ENCODE peak calls at places on chromosome 22, in five cellular contexts. One of them, this sample, is unnamed.

GRCh38 chr22:37336474-37337028 is 54.2 kb downstream of the CYTH4 start:
- DNase-seq in choroid plexus epithelial cell: no peak
- DNase-seq in tibial artery: no peak
- DNase-seq in fibroblast of lung: no peak
- DNase-seq in AG04450: no peak
- DNase-seq in this sample: no peak

GRCh38 chr22:22884010-22884887 is 3.4 kb upstream of the IGLL5 start:
- DNase-seq in choroid plexus epithelial cell: peak
- DNase-seq in tibial artery: peak
- DNase-seq in fibroblast of lung: peak
- DNase-seq in AG04450: no peak
- DNase-seq in this sample: peak

GRCh38 chr22:26357281-26357680 is 71.8 kb upstream of the ASPHD2 start:
- DNase-seq in choroid plexus epithelial cell: no peak
- DNase-seq in tibial artery: no peak
- DNase-seq in fibroblast of lung: no peak
- DNase-seq in AG04450: no peak
- DNase-seq in this sample: no peak

GRCh38 chr22:16801088-16801487 is 24.1 kb downstream of the XKR3 start:
- DNase-seq in choroid plexus epithelial cell: no peak
- DNase-seq in tibial artery: no peak
- DNase-seq in fibroblast of lung: no peak
- DNase-seq in AG04450: no peak
- DNase-seq in this sample: no peak

GRCh38 chr22:50612715-50613221 is 12.2 kb downstream of the MAPK8IP2 start:
- DNase-seq in choroid plexus epithelial cell: no peak
- DNase-seq in tibial artery: peak
- DNase-seq in fibroblast of lung: no peak
- DNase-seq in AG04450: no peak
- DNase-seq in this sample: no peak

GRCh38 chr22:30804626-30805025 is 110.0 kb downstream of the OSBP2 start:
- DNase-seq in choroid plexus epithelial cell: no peak
- DNase-seq in tibial artery: no peak
- DNase-seq in fibroblast of lung: no peak
- DNase-seq in AG04450: no peak
- DNase-seq in this sample: no peak

GRCh38 chr22:49658902-49659280 is 168.8 kb downstream of the BRD1 start:
- DNase-seq in choroid plexus epithelial cell: no peak
- DNase-seq in tibial artery: peak
- DNase-seq in fibroblast of lung: no peak
- DNase-seq in AG04450: no peak
- DNase-seq in this sample: no peak

GRCh38 chr22:32473388-32473952 is 1.1 kb upstream of the FBXO7 start:
- DNase-seq in choroid plexus epithelial cell: peak
- DNase-seq in tibial artery: no peak
- DNase-seq in fibroblast of lung: peak
- DNase-seq in AG04450: peak
- DNase-seq in this sample: peak

GRCh38 chr22:31230155-31230870 is 18.2 kb downstream of the LIMK2 start:
- DNase-seq in choroid plexus epithelial cell: peak
- DNase-seq in tibial artery: no peak
- DNase-seq in fibroblast of lung: peak
- DNase-seq in AG04450: no peak
- DNase-seq in this sample: peak

GRCh38 chr22:37019309-37020191 is at the start of the genes MPST and TST:
- DNase-seq in choroid plexus epithelial cell: peak
- DNase-seq in tibial artery: peak
- DNase-seq in fibroblast of lung: peak
- DNase-seq in AG04450: no peak
- DNase-seq in this sample: peak

GRCh38 chr22:35835267-35835997 is 117.8 kb downstream of the APOL5 start:
- DNase-seq in choroid plexus epithelial cell: peak
- DNase-seq in tibial artery: no peak
- DNase-seq in fibroblast of lung: no peak
- DNase-seq in AG04450: no peak
- DNase-seq in this sample: peak

GRCh38 chr22:23282986-23283385 is 102.7 kb downstream of the BCR start:
- DNase-seq in choroid plexus epithelial cell: no peak
- DNase-seq in tibial artery: no peak
- DNase-seq in fibroblast of lung: no peak
- DNase-seq in AG04450: no peak
- DNase-seq in this sample: no peak

GRCh38 chr22:17559188-17559587 is 4.1 kb upstream of the SLC25A18 start:
- DNase-seq in choroid plexus epithelial cell: no peak
- DNase-seq in tibial artery: no peak
- DNase-seq in fibroblast of lung: no peak
- DNase-seq in AG04450: no peak
- DNase-seq in this sample: no peak

GRCh38 chr22:49885281-49885680 is 31.6 kb downstream of the ZBED4 start:
- DNase-seq in choroid plexus epithelial cell: no peak
- DNase-seq in tibial artery: no peak
- DNase-seq in fibroblast of lung: no peak
- DNase-seq in AG04450: no peak
- DNase-seq in this sample: no peak

GRCh38 chr22:31947296-31947695 is 3.0 kb downstream of the YWHAH start:
- DNase-seq in choroid plexus epithelial cell: peak
- DNase-seq in tibial artery: no peak
- DNase-seq in fibroblast of lung: no peak
- DNase-seq in AG04450: no peak
- DNase-seq in this sample: peak

DNA sequence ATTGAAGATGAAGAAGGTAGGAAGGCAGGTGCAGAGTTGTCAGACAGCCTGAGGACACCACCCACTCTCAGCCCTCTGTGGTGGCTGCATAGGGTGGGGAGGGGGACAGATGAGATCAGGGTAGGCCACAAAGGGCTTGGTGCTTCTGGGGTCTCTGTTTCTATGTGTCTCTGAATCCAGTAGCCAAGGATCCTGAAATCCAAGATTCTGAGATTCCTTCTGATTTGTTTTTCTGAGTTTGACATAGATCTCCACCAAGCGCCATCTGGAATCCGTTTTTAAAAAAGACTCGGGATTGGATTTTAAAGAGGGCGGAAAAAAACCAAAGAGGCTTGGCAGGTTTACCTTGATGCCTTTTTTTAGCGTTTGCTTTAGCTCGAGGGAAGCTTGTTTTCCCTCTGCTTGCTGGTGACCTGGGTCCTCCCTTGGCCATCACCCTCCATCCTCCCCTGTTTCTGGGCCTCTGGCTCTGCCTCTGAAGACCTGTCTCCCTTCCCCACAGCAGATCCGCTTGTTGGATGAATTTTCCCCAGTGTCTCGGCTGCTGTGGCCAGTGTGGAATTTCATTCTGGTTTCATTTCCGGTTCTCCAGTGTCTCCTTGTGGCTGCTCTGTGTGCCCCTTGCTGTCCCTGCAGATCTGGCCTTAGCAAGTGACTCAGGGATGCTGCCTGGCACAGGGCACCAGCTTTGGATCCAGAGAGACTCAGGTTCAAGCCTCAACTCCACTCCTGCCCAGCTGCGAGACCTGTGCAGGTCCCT is 15.0 kb downstream of the SYNGR1 start:
- DNase-seq in choroid plexus epithelial cell: no peak
- DNase-seq in tibial artery: no peak
- DNase-seq in fibroblast of lung: peak
- DNase-seq in AG04450: no peak
- DNase-seq in this sample: no peak
- TF ChIP-seq CTCF in choroid plexus epithelial cell: no peak
- TF ChIP-seq CTCF in tibial artery: no peak
- TF ChIP-seq CTCF in fibroblast of lung: peak
- TF ChIP-seq CTCF in AG04450: no peak
- TF ChIP-seq CTCF in this sample: no peak

GRCh38 chr22:20024225-20025087 is 3.5 kb downstream of the TANGO2 start:
- DNase-seq in choroid plexus epithelial cell: no peak
- DNase-seq in tibial artery: peak
- DNase-seq in fibroblast of lung: no peak
- DNase-seq in AG04450: no peak
- DNase-seq in this sample: no peak

GRCh38 chr22:20020533-20021195 is at the start of gene TANGO2:
- DNase-seq in choroid plexus epithelial cell: peak
- DNase-seq in tibial artery: peak
- DNase-seq in fibroblast of lung: peak
- DNase-seq in AG04450: peak
- DNase-seq in this sample: peak

GRCh38 chr22:20021196-20022181 is 579 bp downstream of the TANGO2 start:
- DNase-seq in choroid plexus epithelial cell: no peak
- DNase-seq in tibial artery: peak
- DNase-seq in fibroblast of lung: peak
- DNase-seq in AG04450: no peak
- DNase-seq in this sample: peak

GRCh38 chr22:20023214-20023613 is 2.3 kb downstream of the TANGO2 start:
- DNase-seq in choroid plexus epithelial cell: no peak
- DNase-seq in tibial artery: no peak
- DNase-seq in fibroblast of lung: no peak
- DNase-seq in AG04450: no peak
- DNase-seq in this sample: no peak

DNA sequence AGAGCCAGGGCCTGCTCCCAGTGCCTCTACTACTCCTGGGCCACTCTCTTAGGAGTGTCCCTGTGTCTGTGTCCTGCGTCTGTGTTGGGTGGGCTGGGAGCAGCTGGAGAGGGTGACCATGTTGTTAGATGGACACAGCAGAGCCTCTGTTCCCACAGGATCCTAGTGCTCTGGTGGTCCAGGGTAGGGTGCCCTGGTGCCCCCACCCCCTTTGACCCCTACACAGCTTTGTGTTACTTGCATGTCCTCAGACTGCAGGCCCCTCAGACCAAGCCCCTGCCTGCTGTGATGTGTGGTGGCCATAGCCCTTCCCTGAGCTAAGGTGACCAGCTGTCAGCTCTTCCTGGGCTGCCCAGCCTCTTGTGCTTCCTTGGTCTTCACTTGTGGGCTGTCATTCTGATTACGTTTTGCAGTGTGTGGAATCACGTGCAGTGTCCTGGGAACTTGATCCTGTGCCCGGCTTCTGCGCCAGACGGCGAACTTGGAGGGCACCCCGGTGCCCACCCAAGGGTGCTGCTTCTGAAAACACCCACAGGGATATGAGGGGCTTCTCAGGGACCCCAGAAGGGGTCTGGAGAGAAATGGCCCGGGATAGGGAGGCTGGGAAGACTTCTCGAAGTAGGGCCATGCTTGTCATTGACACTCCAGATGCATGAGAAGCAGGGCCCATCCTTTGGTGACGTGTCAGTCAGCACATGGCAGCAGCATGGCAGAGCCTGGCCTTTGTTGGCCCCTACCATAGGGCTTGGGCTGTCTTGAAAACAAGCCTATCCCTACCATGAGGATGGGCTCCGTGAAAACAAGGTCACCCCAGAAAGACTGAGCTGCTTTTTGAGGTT is 1.5 kb downstream of the TANGO2 start:
- DNase-seq in choroid plexus epithelial cell: no peak
- DNase-seq in tibial artery: no peak
- DNase-seq in fibroblast of lung: no peak
- DNase-seq in AG04450: no peak
- DNase-seq in this sample: no peak
- H3K4me3 ChIP-seq in choroid plexus epithelial cell: no peak
- H3K4me3 ChIP-seq in tibial artery: peak
- H3K4me3 ChIP-seq in fibroblast of lung: peak
- H3K4me3 ChIP-seq in AG04450: peak
- H3K4me3 ChIP-seq in this sample: no peak

DNA sequence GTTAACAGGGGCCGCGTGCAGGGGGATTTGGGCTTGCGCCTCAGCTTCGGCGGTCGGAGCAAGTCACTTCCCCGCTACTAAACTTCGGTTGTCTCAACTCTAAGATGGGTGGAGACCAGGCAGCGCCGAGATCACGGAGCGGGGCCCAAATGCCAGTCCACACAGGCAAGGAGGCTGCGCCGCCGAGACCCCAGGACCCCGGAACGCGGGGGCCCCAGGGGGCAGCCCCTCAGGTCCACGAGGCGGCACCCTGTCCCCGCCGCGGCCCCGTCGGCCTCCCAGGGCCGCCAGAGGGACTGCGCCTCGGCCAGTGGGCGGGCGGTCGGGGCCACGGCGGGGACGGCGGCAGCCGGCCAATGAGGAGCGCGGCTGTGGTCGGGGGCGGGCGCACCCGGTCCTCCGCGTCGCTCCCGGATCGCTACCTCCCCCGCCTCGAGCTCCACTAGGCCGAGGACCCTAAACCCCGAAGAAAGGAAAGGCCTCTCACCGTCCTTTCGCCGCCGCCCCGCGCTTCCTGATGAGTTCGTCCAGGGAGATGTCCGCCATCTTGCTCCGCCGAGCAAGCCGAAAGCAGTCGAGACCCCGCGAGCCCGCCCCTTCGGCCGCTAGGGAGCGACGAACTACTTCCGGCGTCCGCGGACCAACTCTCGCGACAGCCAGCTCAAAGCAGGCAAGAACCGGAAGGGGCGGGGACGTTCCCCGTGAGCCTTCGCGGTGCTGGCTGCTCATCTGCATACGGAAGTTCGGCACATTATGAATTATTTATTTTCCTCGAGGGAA is at the start of gene POLDIP3:
- DNase-seq in choroid plexus epithelial cell: peak
- DNase-seq in tibial artery: peak
- DNase-seq in fibroblast of lung: peak
- DNase-seq in AG04450: peak
- DNase-seq in this sample: peak
- TF ChIP-seq CTCF in choroid plexus epithelial cell: peak
- TF ChIP-seq CTCF in tibial artery: peak
- TF ChIP-seq CTCF in fibroblast of lung: no peak
- TF ChIP-seq CTCF in AG04450: peak
- TF ChIP-seq CTCF in this sample: no peak

DNA sequence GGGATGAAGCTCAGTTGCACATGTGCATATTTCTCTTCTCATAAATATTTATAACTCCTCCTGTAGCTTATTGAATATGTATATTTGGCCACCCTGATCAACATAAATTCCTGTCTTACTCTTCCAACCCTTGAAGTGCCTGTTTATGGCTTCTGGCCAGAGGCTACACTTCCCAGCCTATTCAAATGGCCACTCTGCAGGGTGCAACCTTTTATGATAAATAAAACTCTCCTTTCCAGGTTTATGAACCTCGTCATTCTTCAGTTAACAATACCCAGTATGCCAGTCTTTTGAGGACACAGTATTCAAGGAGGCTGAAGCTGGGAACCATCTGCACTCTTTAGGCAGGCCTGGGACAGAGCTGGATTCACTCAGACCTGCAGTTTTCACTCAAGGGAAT is 2.6 kb upstream of the RTL6 start:
- DNase-seq in choroid plexus epithelial cell: no peak
- DNase-seq in tibial artery: no peak
- DNase-seq in fibroblast of lung: no peak
- DNase-seq in AG04450: no peak
- DNase-seq in this sample: no peak
- H3K4me3 ChIP-seq in choroid plexus epithelial cell: no peak
- H3K4me3 ChIP-seq in tibial artery: no peak
- H3K4me3 ChIP-seq in fibroblast of lung: no peak
- H3K4me3 ChIP-seq in AG04450: no peak
- H3K4me3 ChIP-seq in this sample: no peak

This sample was measured in fibroblast of mammary gland.